ENCODE peak calls at places on chromosomes 13 and 19, in six cellular contexts. X, D, B, Y, G and K are unnamed samples.

GRCh38 chr13:93685900-93686299 is 459.3 kb downstream of the GPC6 start:
- DNase-seq in X (no peak), D (no peak), B (no peak), Y (no peak), G (no peak), K (no peak)

GRCh38 chr19:30111051-30111450 is 169.0 kb downstream of the URI1 start:
- DNase-seq in X (no peak), D (no peak), B (no peak), Y (no peak), G (no peak), K (no peak)

GRCh38 chr13:93603043-93603442 is 376.4 kb downstream of the GPC6 start:
- DNase-seq in X (no peak), D (peak; percentile 87), B (no peak), Y (peak; percentile 60), G (no peak), K (no peak)

GRCh38 chr19:16626796-16627193 is 1.2 kb downstream of the MED26 start:
- DNase-seq in X (peak; percentile 28), D (no peak), B (no peak), Y (no peak), G (no peak), K (peak; percentile 35)

GRCh38 chr13:51815848-51816247 is 11.9 kb upstream of the DHRS12 start:
- DNase-seq in X (no peak), D (no peak), B (no peak), Y (no peak), G (no peak), K (no peak)

GRCh38 chr19:58544591-58545285 is 874 bp downstream of the TRIM28 start:
- DNase-seq in X (peak; percentile 77), D (peak; percentile 65), B (peak; percentile 68), Y (no peak), G (peak; percentile 91), K (peak; percentile 73)

GRCh38 chr19:44356383-44357111 is at the start of gene ZNF112:
- DNase-seq in X (peak; percentile 2), D (peak; percentile 95), B (no peak), Y (peak; percentile 82), G (peak; percentile 89), K (peak; percentile 92)

GRCh38 chr19:57056972-57057371 is 62.8 kb upstream of the USP29 start:
- DNase-seq in X (no peak), D (peak; percentile 57), B (no peak), Y (no peak), G (peak; percentile 75), K (no peak)

GRCh38 chr19:19488041-19488874 is 27.1 kb downstream of the TSSK6 start:
- DNase-seq in X (no peak), D (peak; percentile 34), B (no peak), Y (no peak), G (peak; percentile 74), K (peak; percentile 58)

GRCh38 chr13:72431981-72432617 is 295.3 kb downstream of the MZT1 start:
- DNase-seq in X (no peak), D (no peak), B (no peak), Y (no peak), G (no peak), K (no peak)

GRCh38 chr13:48578516-48579166 is 45.8 kb upstream of the RCBTB2 start:
- DNase-seq in X (no peak), D (no peak), B (no peak), Y (no peak), G (no peak), K (no peak)

GRCh38 chr13:43804461-43805070 is 17.8 kb upstream of the ENOX1 start:
- DNase-seq in X (no peak), D (peak; percentile 82), B (no peak), Y (no peak), G (no peak), K (peak; percentile 70)

GRCh38 chr13:21218351-21219043 is 42.0 kb downstream of the MRPL57 start:
- DNase-seq in X (no peak), D (no peak), B (no peak), Y (no peak), G (no peak), K (no peak)

GRCh38 chr19:17282488-17283256 is 971 bp downstream of the ANKLE1 start:
- DNase-seq in X (peak; percentile 80), D (peak; percentile 78), B (peak; percentile 72), Y (peak; percentile 76), G (peak; percentile 93), K (peak; percentile 87)

GRCh38 chr19:42207767-42208259 is 9.7 kb downstream of the DEDD2 start:
- DNase-seq in X (no peak), D (peak; percentile 58), B (peak; percentile 32), Y (no peak), G (no peak), K (peak; percentile 69)

GRCh38 chr19:40687525-40688016 is 2.9 kb downstream of the NUMBL start:
- DNase-seq in X (no peak), D (peak; percentile 83), B (no peak), Y (peak; percentile 98), G (peak; percentile 94), K (no peak)

GRCh38 chr19:7919681-7920519 is at the start of gene SNAPC2:
- DNase-seq in X (peak; percentile 96), D (peak; percentile 97), B (peak; percentile 95), Y (peak; percentile 96), G (peak; percentile 99), K (peak; percentile 95)